ENCODE peak calls at places on chromosomes 2 and 18, in nine cellular contexts. Y is AG09309; O is activated CD8-positive, alpha-beta memory T cell treated with anti-CD3 and anti-CD28 coated beads, Interleukin-2, amount 10 ng/mL, durations not matched to agents 7 days and 5 days; W is NCI-H1105; E is GM12865; X is effector memory CD8-positive, alpha-beta T cell; Z is tibial nerve; H is NCI-H510A treated with DMSO at 0.1 percent for 48 hours; T is germinal center. G is an unnamed sample.

GRCh38 chr2:49839818-49840217 is 685.5 kb upstream of the FSHR start:
- DNase-seq in W (no peak), T (no peak), Y (no peak), X (no peak), Z (no peak), E (no peak), O (no peak), H (no peak), G (no peak)

GRCh38 chr2:138744709-138745108 is 35.5 kb downstream of the NXPH2 start:
- DNase-seq in T (no peak), Y (no peak), E (no peak), X (no peak), O (no peak), Z (no peak), W (no peak), H (peak), G (no peak)

GRCh38 chr2:171541202-171541884 is 19.1 kb downstream of the CYBRD1 start:
- DNase-seq in W (no peak), T (no peak), Y (no peak), Z (no peak), O (no peak), X (no peak), H (no peak), E (peak), G (no peak)

GRCh38 chr2:105782123-105782522 is 37.4 kb downstream of the NCK2 start:
- DNase-seq in Y (no peak), H (no peak), X (no peak), O (peak), Z (no peak), T (no peak), E (no peak), W (no peak), G (no peak)

GRCh38 chr2:107529146-107529545 is 297.5 kb upstream of the RGPD4 start:
- DNase-seq in Z (no peak), T (no peak), X (no peak), Y (no peak), O (no peak), H (peak), E (no peak), W (peak), G (no peak)

GRCh38 chr18:22219568-22220355 is 50.4 kb downstream of the GATA6 start:
- DNase-seq in E (no peak), T (no peak), Z (no peak), W (no peak), Y (no peak), H (no peak), X (no peak), O (no peak), G (no peak)

GRCh38 chr2:230749111-230749510 is 36.5 kb downstream of the CAB39 start:
- DNase-seq in Z (no peak), H (no peak), O (no peak), T (no peak), E (no peak), W (no peak), X (no peak), Y (no peak), G (no peak)

GRCh38 chr2:150485871-150486538 is 1.5 kb downstream of the RND3 start:
- DNase-seq in Z (peak), W (peak), O (no peak), Y (no peak), H (peak), X (no peak), T (no peak), E (no peak), G (no peak)

G was measured in natural killer cell.